ENCODE peak calls at places on chromosomes 12 and 14, in nine cellular contexts. One of them, this sample, is unnamed.

GRCh38 chr14:25607095-25607657 is 557.2 kb upstream of the STXBP6 start:
- DNase-seq in IMR-90: no peak
- DNase-seq in right lobe of liver: no peak
- DNase-seq in HS-27A: no peak
- DNase-seq in nephron progenitor cell: no peak
- DNase-seq in NCI-H1092: peak
- DNase-seq in activated effector memory CD4-positive, alpha-beta T cell treated with Interleukin-2 at 50 U/mL for 16 hours: no peak
- DNase-seq in NCI-H345: no peak
- DNase-seq in stimulated activated CD4-positive, alpha-beta T cell treated with anti-CD3 and anti-CD28 coated beads, Interleukin-4, amount 100 ng/mL, for 48 hours: no peak
- DNase-seq in this sample: no peak

GRCh38 chr12:123163227-123163626 is 12.3 kb upstream of the PITPNM2 start:
- DNase-seq in IMR-90: no peak
- DNase-seq in right lobe of liver: no peak
- DNase-seq in HS-27A: no peak
- DNase-seq in nephron progenitor cell: no peak
- DNase-seq in NCI-H1092: no peak
- DNase-seq in activated effector memory CD4-positive, alpha-beta T cell treated with Interleukin-2 at 50 U/mL for 16 hours: no peak
- DNase-seq in NCI-H345: no peak
- DNase-seq in stimulated activated CD4-positive, alpha-beta T cell treated with anti-CD3 and anti-CD28 coated beads, Interleukin-4, amount 100 ng/mL, for 48 hours: no peak
- DNase-seq in this sample: peak

GRCh38 chr12:130754234-130755001 is 38.3 kb upstream of the RIMBP2 start:
- DNase-seq in IMR-90: no peak
- DNase-seq in right lobe of liver: no peak
- DNase-seq in HS-27A: no peak
- DNase-seq in nephron progenitor cell: no peak
- DNase-seq in NCI-H1092: no peak
- DNase-seq in activated effector memory CD4-positive, alpha-beta T cell treated with Interleukin-2 at 50 U/mL for 16 hours: no peak
- DNase-seq in NCI-H345: no peak
- DNase-seq in stimulated activated CD4-positive, alpha-beta T cell treated with anti-CD3 and anti-CD28 coated beads, Interleukin-4, amount 100 ng/mL, for 48 hours: no peak
- DNase-seq in this sample: no peak

GRCh38 chr14:102333795-102334415 is 14.4 kb downstream of the ZNF839 start:
- DNase-seq in IMR-90: no peak
- DNase-seq in right lobe of liver: no peak
- DNase-seq in HS-27A: no peak
- DNase-seq in nephron progenitor cell: no peak
- DNase-seq in NCI-H1092: no peak
- DNase-seq in activated effector memory CD4-positive, alpha-beta T cell treated with Interleukin-2 at 50 U/mL for 16 hours: no peak
- DNase-seq in NCI-H345: no peak
- DNase-seq in stimulated activated CD4-positive, alpha-beta T cell treated with anti-CD3 and anti-CD28 coated beads, Interleukin-4, amount 100 ng/mL, for 48 hours: no peak
- DNase-seq in this sample: no peak

GRCh38 chr12:85821216-85821615 is 15.0 kb downstream of the RASSF9 start:
- DNase-seq in IMR-90: no peak
- DNase-seq in right lobe of liver: no peak
- DNase-seq in HS-27A: no peak
- DNase-seq in nephron progenitor cell: no peak
- DNase-seq in NCI-H1092: no peak
- DNase-seq in activated effector memory CD4-positive, alpha-beta T cell treated with Interleukin-2 at 50 U/mL for 16 hours: no peak
- DNase-seq in NCI-H345: no peak
- DNase-seq in stimulated activated CD4-positive, alpha-beta T cell treated with anti-CD3 and anti-CD28 coated beads, Interleukin-4, amount 100 ng/mL, for 48 hours: no peak
- DNase-seq in this sample: no peak

GRCh38 chr12:117125275-117125613 is 26.0 kb upstream of the TESC start:
- DNase-seq in IMR-90: peak
- DNase-seq in right lobe of liver: no peak
- DNase-seq in HS-27A: no peak
- DNase-seq in nephron progenitor cell: no peak
- DNase-seq in NCI-H1092: no peak
- DNase-seq in activated effector memory CD4-positive, alpha-beta T cell treated with Interleukin-2 at 50 U/mL for 16 hours: no peak
- DNase-seq in NCI-H345: no peak
- DNase-seq in stimulated activated CD4-positive, alpha-beta T cell treated with anti-CD3 and anti-CD28 coated beads, Interleukin-4, amount 100 ng/mL, for 48 hours: no peak
- DNase-seq in this sample: no peak

GRCh38 chr14:76591270-76591669 is 170.0 kb upstream of the VASH1 start:
- DNase-seq in IMR-90: no peak
- DNase-seq in right lobe of liver: no peak
- DNase-seq in HS-27A: no peak
- DNase-seq in nephron progenitor cell: peak
- DNase-seq in NCI-H1092: no peak
- DNase-seq in activated effector memory CD4-positive, alpha-beta T cell treated with Interleukin-2 at 50 U/mL for 16 hours: no peak
- DNase-seq in NCI-H345: no peak
- DNase-seq in stimulated activated CD4-positive, alpha-beta T cell treated with anti-CD3 and anti-CD28 coated beads, Interleukin-4, amount 100 ng/mL, for 48 hours: no peak
- DNase-seq in this sample: no peak

GRCh38 chr12:127130506-127131100 is 1136.4 kb upstream of the TMEM132C start:
- DNase-seq in IMR-90: no peak
- DNase-seq in right lobe of liver: peak
- DNase-seq in HS-27A: no peak
- DNase-seq in nephron progenitor cell: no peak
- DNase-seq in NCI-H1092: no peak
- DNase-seq in activated effector memory CD4-positive, alpha-beta T cell treated with Interleukin-2 at 50 U/mL for 16 hours: no peak
- DNase-seq in NCI-H345: no peak
- DNase-seq in stimulated activated CD4-positive, alpha-beta T cell treated with anti-CD3 and anti-CD28 coated beads, Interleukin-4, amount 100 ng/mL, for 48 hours: no peak
- DNase-seq in this sample: no peak

GRCh38 chr12:110135012-110135411 is 10.9 kb downstream of the IFT81 start:
- DNase-seq in IMR-90: peak
- DNase-seq in right lobe of liver: no peak
- DNase-seq in HS-27A: no peak
- DNase-seq in nephron progenitor cell: no peak
- DNase-seq in NCI-H1092: no peak
- DNase-seq in activated effector memory CD4-positive, alpha-beta T cell treated with Interleukin-2 at 50 U/mL for 16 hours: no peak
- DNase-seq in NCI-H345: no peak
- DNase-seq in stimulated activated CD4-positive, alpha-beta T cell treated with anti-CD3 and anti-CD28 coated beads, Interleukin-4, amount 100 ng/mL, for 48 hours: no peak
- DNase-seq in this sample: no peak

GRCh38 chr12:101927999-101928398 is 50.6 kb downstream of the DRAM1 start:
- DNase-seq in IMR-90: no peak
- DNase-seq in right lobe of liver: no peak
- DNase-seq in HS-27A: no peak
- DNase-seq in nephron progenitor cell: no peak
- DNase-seq in NCI-H1092: no peak
- DNase-seq in activated effector memory CD4-positive, alpha-beta T cell treated with Interleukin-2 at 50 U/mL for 16 hours: no peak
- DNase-seq in NCI-H345: no peak
- DNase-seq in stimulated activated CD4-positive, alpha-beta T cell treated with anti-CD3 and anti-CD28 coated beads, Interleukin-4, amount 100 ng/mL, for 48 hours: no peak
- DNase-seq in this sample: no peak

GRCh38 chr14:95140060-95140858 is 17.1 kb downstream of the DICER1 start:
- DNase-seq in IMR-90: peak
- DNase-seq in right lobe of liver: no peak
- DNase-seq in HS-27A: no peak
- DNase-seq in nephron progenitor cell: no peak
- DNase-seq in NCI-H1092: no peak
- DNase-seq in activated effector memory CD4-positive, alpha-beta T cell treated with Interleukin-2 at 50 U/mL for 16 hours: no peak
- DNase-seq in NCI-H345: no peak
- DNase-seq in stimulated activated CD4-positive, alpha-beta T cell treated with anti-CD3 and anti-CD28 coated beads, Interleukin-4, amount 100 ng/mL, for 48 hours: no peak
- DNase-seq in this sample: no peak

GRCh38 chr12:71237128-71237527 is 79.3 kb upstream of the TSPAN8 start:
- DNase-seq in IMR-90: no peak
- DNase-seq in right lobe of liver: no peak
- DNase-seq in HS-27A: no peak
- DNase-seq in nephron progenitor cell: no peak
- DNase-seq in NCI-H1092: no peak
- DNase-seq in activated effector memory CD4-positive, alpha-beta T cell treated with Interleukin-2 at 50 U/mL for 16 hours: no peak
- DNase-seq in NCI-H345: no peak
- DNase-seq in stimulated activated CD4-positive, alpha-beta T cell treated with anti-CD3 and anti-CD28 coated beads, Interleukin-4, amount 100 ng/mL, for 48 hours: no peak
- DNase-seq in this sample: no peak

GRCh38 chr12:9148926-9149325 is 33.2 kb upstream of the A2M start:
- DNase-seq in IMR-90: no peak
- DNase-seq in right lobe of liver: no peak
- DNase-seq in HS-27A: no peak
- DNase-seq in nephron progenitor cell: no peak
- DNase-seq in NCI-H1092: no peak
- DNase-seq in activated effector memory CD4-positive, alpha-beta T cell treated with Interleukin-2 at 50 U/mL for 16 hours: no peak
- DNase-seq in NCI-H345: no peak
- DNase-seq in stimulated activated CD4-positive, alpha-beta T cell treated with anti-CD3 and anti-CD28 coated beads, Interleukin-4, amount 100 ng/mL, for 48 hours: no peak
- DNase-seq in this sample: no peak

GRCh38 chr12:66014818-66015217 is 115.7 kb downstream of the LLPH start:
- DNase-seq in IMR-90: peak
- DNase-seq in right lobe of liver: no peak
- DNase-seq in HS-27A: no peak
- DNase-seq in nephron progenitor cell: no peak
- DNase-seq in NCI-H1092: no peak
- DNase-seq in activated effector memory CD4-positive, alpha-beta T cell treated with Interleukin-2 at 50 U/mL for 16 hours: no peak
- DNase-seq in NCI-H345: no peak
- DNase-seq in stimulated activated CD4-positive, alpha-beta T cell treated with anti-CD3 and anti-CD28 coated beads, Interleukin-4, amount 100 ng/mL, for 48 hours: no peak
- DNase-seq in this sample: no peak

This sample was measured in NCI-H1417.